ENCODE peak calls at places on chromosomes 11 and 22, in nine cellular contexts. One of them, this sample, is unnamed.

GRCh38 chr11:10398525-10398924 is 56.5 kb upstream of the AMPD3 start:
- DNase-seq in tibial nerve: no peak
- DNase-seq in mammary epithelial cell: no peak
- DNase-seq in stomach: no peak
- DNase-seq in fibroblast of the aortic adventitia: no peak
- DNase-seq in A549: no peak
- DNase-seq in lower lobe of right lung: peak
- DNase-seq in right atrium auricular region: peak
- DNase-seq in foreskin fibroblast: peak
- DNase-seq in this sample: no peak

GRCh38 chr11:131301306-131301705 is 69.1 kb upstream of the NTM start:
- DNase-seq in tibial nerve: no peak
- DNase-seq in mammary epithelial cell: no peak
- DNase-seq in stomach: no peak
- DNase-seq in fibroblast of the aortic adventitia: no peak
- DNase-seq in A549: no peak
- DNase-seq in lower lobe of right lung: no peak
- DNase-seq in right atrium auricular region: no peak
- DNase-seq in foreskin fibroblast: no peak
- DNase-seq in this sample: no peak

GRCh38 chr11:48900131-48900800 is 83.4 kb downstream of the TRIM51G start:
- DNase-seq in tibial nerve: no peak
- DNase-seq in mammary epithelial cell: no peak
- DNase-seq in stomach: no peak
- DNase-seq in fibroblast of the aortic adventitia: no peak
- DNase-seq in A549: no peak
- DNase-seq in lower lobe of right lung: peak
- DNase-seq in right atrium auricular region: no peak
- DNase-seq in foreskin fibroblast: no peak
- DNase-seq in this sample: no peak

GRCh38 chr11:1566381-1567051 is 5.6 kb downstream of the DUSP8 start:
- DNase-seq in tibial nerve: no peak
- DNase-seq in mammary epithelial cell: no peak
- DNase-seq in stomach: no peak
- DNase-seq in fibroblast of the aortic adventitia: no peak
- DNase-seq in A549: no peak
- DNase-seq in lower lobe of right lung: no peak
- DNase-seq in right atrium auricular region: no peak
- DNase-seq in foreskin fibroblast: no peak
- DNase-seq in this sample: no peak

GRCh38 chr22:44672632-44673031 is 29.4 kb upstream of the PRR5 start:
- DNase-seq in tibial nerve: no peak
- DNase-seq in mammary epithelial cell: no peak
- DNase-seq in stomach: no peak
- DNase-seq in fibroblast of the aortic adventitia: no peak
- DNase-seq in A549: no peak
- DNase-seq in lower lobe of right lung: no peak
- DNase-seq in right atrium auricular region: no peak
- DNase-seq in foreskin fibroblast: no peak
- DNase-seq in this sample: no peak

GRCh38 chr22:41523464-41524221 is 20.6 kb downstream of the POLR3H start:
- DNase-seq in tibial nerve: no peak
- DNase-seq in mammary epithelial cell: no peak
- DNase-seq in stomach: peak
- DNase-seq in fibroblast of the aortic adventitia: peak
- DNase-seq in A549: no peak
- DNase-seq in lower lobe of right lung: no peak
- DNase-seq in right atrium auricular region: no peak
- DNase-seq in foreskin fibroblast: peak
- DNase-seq in this sample: no peak

GRCh38 chr11:75474878-75475766 is 42.1 kb upstream of the KLHL35 start:
- DNase-seq in tibial nerve: peak
- DNase-seq in mammary epithelial cell: no peak
- DNase-seq in stomach: peak
- DNase-seq in fibroblast of the aortic adventitia: no peak
- DNase-seq in A549: no peak
- DNase-seq in lower lobe of right lung: peak
- DNase-seq in right atrium auricular region: no peak
- DNase-seq in foreskin fibroblast: peak
- DNase-seq in this sample: no peak

GRCh38 chr11:69250503-69251393 is 43.2 kb upstream of the MYEOV start:
- DNase-seq in tibial nerve: no peak
- DNase-seq in mammary epithelial cell: no peak
- DNase-seq in stomach: no peak
- DNase-seq in fibroblast of the aortic adventitia: no peak
- DNase-seq in A549: no peak
- DNase-seq in lower lobe of right lung: no peak
- DNase-seq in right atrium auricular region: no peak
- DNase-seq in foreskin fibroblast: no peak
- DNase-seq in this sample: no peak

GRCh38 chr11:55707029-55707428 is 45.0 kb downstream of the OR4C6 start:
- DNase-seq in tibial nerve: no peak
- DNase-seq in mammary epithelial cell: peak
- DNase-seq in stomach: no peak
- DNase-seq in fibroblast of the aortic adventitia: peak
- DNase-seq in A549: peak
- DNase-seq in lower lobe of right lung: no peak
- DNase-seq in right atrium auricular region: no peak
- DNase-seq in foreskin fibroblast: peak
- DNase-seq in this sample: peak

GRCh38 chr11:105179542-105180278 is 40.1 kb upstream of the CARD18 start:
- DNase-seq in tibial nerve: no peak
- DNase-seq in mammary epithelial cell: no peak
- DNase-seq in stomach: no peak
- DNase-seq in fibroblast of the aortic adventitia: peak
- DNase-seq in A549: no peak
- DNase-seq in lower lobe of right lung: no peak
- DNase-seq in right atrium auricular region: no peak
- DNase-seq in foreskin fibroblast: no peak
- DNase-seq in this sample: no peak

GRCh38 chr11:102794382-102794781 is 3.6 kb downstream of the MMP1 start:
- DNase-seq in tibial nerve: no peak
- DNase-seq in mammary epithelial cell: peak
- DNase-seq in stomach: no peak
- DNase-seq in fibroblast of the aortic adventitia: peak
- DNase-seq in A549: peak
- DNase-seq in lower lobe of right lung: no peak
- DNase-seq in right atrium auricular region: no peak
- DNase-seq in foreskin fibroblast: peak
- DNase-seq in this sample: peak

GRCh38 chr11:1604711-1605110 is 3.6 kb downstream of the KRTAP5-3 start:
- DNase-seq in tibial nerve: no peak
- DNase-seq in mammary epithelial cell: no peak
- DNase-seq in stomach: no peak
- DNase-seq in fibroblast of the aortic adventitia: no peak
- DNase-seq in A549: no peak
- DNase-seq in lower lobe of right lung: no peak
- DNase-seq in right atrium auricular region: no peak
- DNase-seq in foreskin fibroblast: no peak
- DNase-seq in this sample: no peak

GRCh38 chr22:30816413-30816812 is 121.7 kb downstream of the OSBP2 start:
- DNase-seq in tibial nerve: no peak
- DNase-seq in mammary epithelial cell: no peak
- DNase-seq in stomach: no peak
- DNase-seq in fibroblast of the aortic adventitia: no peak
- DNase-seq in A549: no peak
- DNase-seq in lower lobe of right lung: no peak
- DNase-seq in right atrium auricular region: no peak
- DNase-seq in foreskin fibroblast: no peak
- DNase-seq in this sample: no peak

GRCh38 chr11:1308745-1309497 is 511 bp downstream of the TOLLIP start:
- DNase-seq in tibial nerve: no peak
- DNase-seq in mammary epithelial cell: no peak
- DNase-seq in stomach: no peak
- DNase-seq in fibroblast of the aortic adventitia: peak
- DNase-seq in A549: peak
- DNase-seq in lower lobe of right lung: no peak
- DNase-seq in right atrium auricular region: no peak
- DNase-seq in foreskin fibroblast: peak
- DNase-seq in this sample: peak

DNA sequence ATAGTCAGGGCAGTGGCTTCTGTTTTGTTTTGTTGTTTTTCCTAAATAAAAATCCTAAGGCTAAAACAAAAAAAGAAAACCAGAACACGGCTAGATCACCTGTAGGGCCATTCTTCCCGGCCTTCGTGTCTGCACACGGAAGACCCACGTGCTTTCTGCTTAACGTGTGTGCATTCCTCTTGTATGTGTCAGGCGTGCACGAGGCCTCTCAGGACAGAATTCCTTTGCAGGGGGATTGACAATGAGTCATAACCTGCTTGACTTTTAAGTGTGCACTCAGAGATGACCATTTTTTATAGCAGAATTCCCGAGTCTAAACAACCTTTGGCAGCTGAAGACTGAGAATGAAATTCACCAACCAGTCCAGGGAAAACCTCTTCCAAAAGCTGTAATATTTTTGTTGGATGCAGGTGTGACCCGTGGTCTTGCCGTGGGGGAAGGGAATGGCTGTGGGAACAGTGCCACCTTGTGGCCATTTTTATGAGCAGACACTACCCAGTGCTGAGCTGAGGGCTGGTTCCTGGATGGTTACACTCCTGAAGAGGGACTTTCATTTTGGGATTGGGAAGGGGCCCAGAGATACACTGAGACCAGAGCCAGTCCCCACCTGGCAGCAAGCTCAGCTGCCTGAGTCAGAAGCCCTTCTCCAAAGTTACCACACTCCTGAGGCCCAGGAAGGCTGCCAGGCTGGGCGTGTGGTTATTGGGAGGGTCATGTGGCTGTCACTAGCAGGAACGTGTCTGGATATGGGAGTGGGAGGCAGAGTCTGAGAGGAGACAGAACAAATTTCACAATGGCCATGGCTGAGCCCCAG is 35.7 kb upstream of the DKK3 start:
- DNase-seq in tibial nerve: peak
- DNase-seq in mammary epithelial cell: peak
- DNase-seq in stomach: peak
- DNase-seq in fibroblast of the aortic adventitia: peak
- DNase-seq in A549: peak
- DNase-seq in lower lobe of right lung: peak
- DNase-seq in right atrium auricular region: peak
- DNase-seq in foreskin fibroblast: peak
- DNase-seq in this sample: peak
- H3K4me3 ChIP-seq in tibial nerve: no peak
- H3K4me3 ChIP-seq in mammary epithelial cell: no peak
- H3K4me3 ChIP-seq in stomach: no peak
- H3K4me3 ChIP-seq in fibroblast of the aortic adventitia: peak
- H3K4me3 ChIP-seq in A549: no peak
- H3K4me3 ChIP-seq in lower lobe of right lung: peak
- H3K4me3 ChIP-seq in right atrium auricular region: no peak
- H3K4me3 ChIP-seq in foreskin fibroblast: peak
- H3K4me3 ChIP-seq in this sample: no peak

DNA sequence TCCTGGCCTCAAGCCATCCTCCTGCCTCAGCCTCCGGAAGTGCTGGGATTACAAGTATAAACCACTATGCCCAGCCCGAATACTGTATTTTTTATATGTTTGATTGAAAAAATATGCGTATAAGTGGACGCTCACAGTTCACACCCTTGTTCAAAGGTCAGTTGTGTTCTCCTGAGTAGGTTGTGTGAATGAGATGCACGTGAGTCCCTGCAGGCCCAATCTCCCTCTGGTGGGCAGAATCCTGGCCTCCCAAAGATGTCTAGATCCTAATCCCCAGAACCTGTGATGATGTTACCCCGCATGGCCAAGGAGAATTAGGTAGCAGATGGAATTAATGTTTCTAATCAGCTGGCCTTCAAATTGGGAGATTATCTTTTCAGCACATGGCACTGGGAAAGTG is 41.9 kb downstream of the CTTN start:
- DNase-seq in tibial nerve: no peak
- DNase-seq in mammary epithelial cell: no peak
- DNase-seq in stomach: no peak
- DNase-seq in fibroblast of the aortic adventitia: no peak
- DNase-seq in A549: no peak
- DNase-seq in lower lobe of right lung: no peak
- DNase-seq in right atrium auricular region: no peak
- DNase-seq in foreskin fibroblast: no peak
- DNase-seq in this sample: no peak
- TF ChIP-seq CTCF in tibial nerve: no peak
- TF ChIP-seq CTCF in mammary epithelial cell: no peak
- TF ChIP-seq CTCF in stomach: no peak
- TF ChIP-seq CTCF in fibroblast of the aortic adventitia: no peak
- TF ChIP-seq CTCF in A549: no peak
- TF ChIP-seq CTCF in lower lobe of right lung: no peak
- TF ChIP-seq CTCF in right atrium auricular region: no peak
- TF ChIP-seq CTCF in foreskin fibroblast: no peak
- TF ChIP-seq CTCF in this sample: no peak

DNA sequence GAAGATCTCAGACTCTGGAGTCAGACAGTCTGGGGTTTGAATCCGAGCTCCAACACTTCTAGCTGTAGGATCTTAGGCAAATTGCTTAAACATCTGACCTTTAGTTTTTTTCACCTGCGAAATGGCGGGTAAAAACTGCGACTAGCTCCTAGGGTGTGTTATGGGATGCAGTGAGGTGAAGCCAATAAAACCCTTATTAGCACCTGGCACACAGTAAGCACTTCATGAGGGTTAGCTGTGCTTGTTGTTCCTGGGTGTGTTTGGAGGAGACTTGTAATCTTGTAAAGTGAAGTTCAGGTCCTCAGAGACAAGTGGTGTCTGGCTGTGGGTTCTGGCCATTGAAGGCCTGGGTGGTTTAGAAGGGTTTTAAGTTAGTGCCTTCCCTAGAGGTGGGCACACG is 68.9 kb downstream of the ZBTB16 start:
- DNase-seq in tibial nerve: no peak
- DNase-seq in mammary epithelial cell: no peak
- DNase-seq in stomach: no peak
- DNase-seq in fibroblast of the aortic adventitia: no peak
- DNase-seq in A549: no peak
- DNase-seq in lower lobe of right lung: no peak
- DNase-seq in right atrium auricular region: no peak
- DNase-seq in foreskin fibroblast: no peak
- DNase-seq in this sample: no peak
- H3K4me3 ChIP-seq in tibial nerve: no peak
- H3K4me3 ChIP-seq in mammary epithelial cell: no peak
- H3K4me3 ChIP-seq in stomach: no peak
- H3K4me3 ChIP-seq in fibroblast of the aortic adventitia: no peak
- H3K4me3 ChIP-seq in A549: no peak
- H3K4me3 ChIP-seq in lower lobe of right lung: no peak
- H3K4me3 ChIP-seq in right atrium auricular region: no peak
- H3K4me3 ChIP-seq in foreskin fibroblast: no peak
- H3K4me3 ChIP-seq in this sample: no peak

DNA sequence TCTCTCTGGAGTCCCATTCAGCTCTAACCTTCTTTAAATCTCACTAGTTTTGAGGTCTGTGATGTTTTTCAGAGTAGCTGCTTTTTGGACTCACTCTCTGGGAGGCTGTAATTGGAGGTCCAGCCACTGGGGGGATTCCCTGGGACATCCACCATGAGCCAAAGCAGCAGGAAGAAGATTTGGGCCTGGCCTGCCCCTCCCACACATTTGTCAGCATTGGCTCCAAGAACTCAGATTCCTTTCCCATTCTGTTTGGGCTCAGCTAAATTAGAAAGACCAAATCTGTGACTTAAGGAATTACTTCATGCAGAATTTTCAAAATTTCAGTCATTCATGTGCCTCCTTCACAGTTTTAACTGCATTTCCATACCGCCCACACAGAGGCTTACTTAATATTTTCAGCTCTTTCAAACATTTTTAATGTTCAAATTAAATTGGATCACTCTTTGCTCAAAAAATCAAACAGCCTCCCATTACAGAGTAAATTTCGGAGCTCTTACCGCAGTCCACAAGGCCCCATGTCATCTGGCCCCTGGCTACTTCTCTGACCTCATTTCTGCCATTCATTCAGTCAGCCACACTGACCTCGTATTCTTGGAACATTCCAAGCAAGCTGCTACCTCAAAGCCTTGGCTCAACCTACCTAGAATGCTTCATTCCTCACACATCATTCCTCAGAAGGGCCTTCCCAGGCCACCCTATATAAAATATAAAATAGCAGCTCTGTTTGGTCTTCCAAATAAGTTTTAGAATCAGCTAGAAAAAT is 54.5 kb upstream of the RRAS2 start:
- DNase-seq in tibial nerve: no peak
- DNase-seq in mammary epithelial cell: peak
- DNase-seq in stomach: no peak
- DNase-seq in fibroblast of the aortic adventitia: peak
- DNase-seq in A549: no peak
- DNase-seq in lower lobe of right lung: no peak
- DNase-seq in right atrium auricular region: peak
- DNase-seq in foreskin fibroblast: peak
- DNase-seq in this sample: no peak
- TF ChIP-seq CTCF in tibial nerve: no peak
- TF ChIP-seq CTCF in mammary epithelial cell: peak
- TF ChIP-seq CTCF in stomach: no peak
- TF ChIP-seq CTCF in fibroblast of the aortic adventitia: peak
- TF ChIP-seq CTCF in A549: no peak
- TF ChIP-seq CTCF in lower lobe of right lung: no peak
- TF ChIP-seq CTCF in right atrium auricular region: peak
- TF ChIP-seq CTCF in foreskin fibroblast: peak
- TF ChIP-seq CTCF in this sample: no peak

This sample was measured in epithelial cell of esophagus.